ENCODE peak calls at places on chromosomes 7 and 10, in six cellular contexts. One of them, this sample, is unnamed.

GRCh38 chr10:30858499-30858898 is 173.2 kb downstream of the ZNF438 start:
- DNase-seq in GM23338: no peak
- DNase-seq in endodermal cell: no peak
- DNase-seq in left ventricle myocardium inferior: no peak
- DNase-seq in Panc1: no peak
- DNase-seq in NB4: peak
- DNase-seq in this sample: no peak

GRCh38 chr7:47520408-47520807 is 61.5 kb downstream of the TNS3 start:
- DNase-seq in endodermal cell: no peak
- DNase-seq in NB4: no peak
- DNase-seq in Panc1: no peak
- DNase-seq in GM23338: no peak
- DNase-seq in left ventricle myocardium inferior: peak
- DNase-seq in this sample: no peak

GRCh38 chr10:404341-404740 is 269.1 kb downstream of the ZMYND11 start:
- DNase-seq in GM23338: no peak
- DNase-seq in endodermal cell: peak
- DNase-seq in left ventricle myocardium inferior: no peak
- DNase-seq in NB4: no peak
- DNase-seq in Panc1: no peak
- DNase-seq in this sample: peak

GRCh38 chr7:79820387-79820786 is 314.2 kb upstream of the GNAI1 start:
- DNase-seq in Panc1: no peak
- DNase-seq in GM23338: peak
- DNase-seq in NB4: no peak
- DNase-seq in left ventricle myocardium inferior: peak
- DNase-seq in endodermal cell: no peak
- DNase-seq in this sample: peak

GRCh38 chr10:69906425-69906824 is 104.7 kb downstream of the COL13A1 start:
- DNase-seq in Panc1: no peak
- DNase-seq in NB4: no peak
- DNase-seq in endodermal cell: no peak
- DNase-seq in GM23338: no peak
- DNase-seq in left ventricle myocardium inferior: no peak
- DNase-seq in this sample: no peak

GRCh38 chr7:142800103-142800502 is 29.3 kb downstream of the PRSS2 start:
- DNase-seq in NB4: no peak
- DNase-seq in Panc1: no peak
- DNase-seq in left ventricle myocardium inferior: no peak
- DNase-seq in GM23338: no peak
- DNase-seq in endodermal cell: no peak
- DNase-seq in this sample: no peak

GRCh38 chr10:59362184-59362966 is at the start of gene FAM13C:
- DNase-seq in Panc1: no peak
- DNase-seq in GM23338: peak
- DNase-seq in NB4: no peak
- DNase-seq in endodermal cell: peak
- DNase-seq in left ventricle myocardium inferior: peak
- DNase-seq in this sample: no peak

GRCh38 chr7:3210531-3210930 is 90.5 kb upstream of the SDK1 start:
- DNase-seq in endodermal cell: peak
- DNase-seq in left ventricle myocardium inferior: no peak
- DNase-seq in Panc1: no peak
- DNase-seq in NB4: no peak
- DNase-seq in GM23338: peak
- DNase-seq in this sample: no peak

GRCh38 chr10:3748484-3748883 is 36.5 kb downstream of the KLF6 start:
- DNase-seq in left ventricle myocardium inferior: no peak
- DNase-seq in GM23338: no peak
- DNase-seq in endodermal cell: no peak
- DNase-seq in NB4: no peak
- DNase-seq in Panc1: no peak
- DNase-seq in this sample: no peak

GRCh38 chr10:49679480-49679893 is at the start of gene C10orf53:
- DNase-seq in left ventricle myocardium inferior: peak
- DNase-seq in Panc1: no peak
- DNase-seq in endodermal cell: peak
- DNase-seq in GM23338: peak
- DNase-seq in NB4: peak
- DNase-seq in this sample: peak

GRCh38 chr7:47941136-47941844 is 7.0 kb downstream of the PKD1L1 start:
- DNase-seq in left ventricle myocardium inferior: no peak
- DNase-seq in endodermal cell: no peak
- DNase-seq in GM23338: no peak
- DNase-seq in Panc1: no peak
- DNase-seq in NB4: no peak
- DNase-seq in this sample: peak

GRCh38 chr10:20281579-20281978 is 465.3 kb downstream of the PLXDC2 start:
- DNase-seq in NB4: no peak
- DNase-seq in Panc1: no peak
- DNase-seq in GM23338: no peak
- DNase-seq in left ventricle myocardium inferior: no peak
- DNase-seq in endodermal cell: no peak
- DNase-seq in this sample: no peak

GRCh38 chr10:62193479-62193878 is 75.2 kb downstream of the RTKN2 start:
- DNase-seq in NB4: no peak
- DNase-seq in GM23338: peak
- DNase-seq in left ventricle myocardium inferior: no peak
- DNase-seq in Panc1: no peak
- DNase-seq in endodermal cell: no peak
- DNase-seq in this sample: no peak

GRCh38 chr7:101251871-101252659 is 7.2 kb upstream of the FIS1 start:
- DNase-seq in endodermal cell: peak
- DNase-seq in Panc1: peak
- DNase-seq in GM23338: peak
- DNase-seq in NB4: peak
- DNase-seq in left ventricle myocardium inferior: peak
- DNase-seq in this sample: peak

GRCh38 chr7:66699998-66700397 is 40.5 kb upstream of the RABGEF1 start:
- DNase-seq in left ventricle myocardium inferior: peak
- DNase-seq in GM23338: no peak
- DNase-seq in endodermal cell: peak
- DNase-seq in NB4: no peak
- DNase-seq in Panc1: no peak
- DNase-seq in this sample: no peak

GRCh38 chr10:97159906-97160305 is 25.9 kb downstream of the SLIT1 start:
- DNase-seq in GM23338: no peak
- DNase-seq in NB4: no peak
- DNase-seq in endodermal cell: peak
- DNase-seq in left ventricle myocardium inferior: no peak
- DNase-seq in Panc1: no peak
- DNase-seq in this sample: no peak

GRCh38 chr7:5425507-5426225 is 2.0 kb upstream of the TNRC18 start:
- DNase-seq in Panc1: no peak
- DNase-seq in left ventricle myocardium inferior: peak
- DNase-seq in endodermal cell: peak
- DNase-seq in GM23338: peak
- DNase-seq in NB4: peak
- DNase-seq in this sample: no peak

GRCh38 chr7:69349291-69349690 is 249.0 kb upstream of the AUTS2 start:
- DNase-seq in endodermal cell: peak
- DNase-seq in GM23338: peak
- DNase-seq in left ventricle myocardium inferior: no peak
- DNase-seq in Panc1: no peak
- DNase-seq in NB4: no peak
- DNase-seq in this sample: no peak

GRCh38 chr7:42876182-42877068 is 35.4 kb downstream of the C7orf25 start:
- DNase-seq in GM23338: peak
- DNase-seq in NB4: peak
- DNase-seq in left ventricle myocardium inferior: no peak
- DNase-seq in endodermal cell: peak
- DNase-seq in Panc1: peak
- DNase-seq in this sample: peak
- TF ChIP-seq CTCF in GM23338: peak
- TF ChIP-seq CTCF in NB4: peak
- TF ChIP-seq CTCF in left ventricle myocardium inferior: peak
- TF ChIP-seq CTCF in endodermal cell: peak
- TF ChIP-seq CTCF in Panc1: peak
- TF ChIP-seq CTCF in this sample: peak

GRCh38 chr10:110286841-110287240 is 17.9 kb downstream of the SMNDC1 start:
- DNase-seq in endodermal cell: no peak
- DNase-seq in left ventricle myocardium inferior: no peak
- DNase-seq in NB4: no peak
- DNase-seq in Panc1: no peak
- DNase-seq in GM23338: no peak
- DNase-seq in this sample: no peak

GRCh38 chr10:110279062-110279986 is 25.4 kb downstream of the SMNDC1 start:
- DNase-seq in left ventricle myocardium inferior: no peak
- DNase-seq in endodermal cell: peak
- DNase-seq in GM23338: peak
- DNase-seq in Panc1: peak
- DNase-seq in NB4: peak
- DNase-seq in this sample: peak

GRCh38 chr10:110278562-110278961 is 26.2 kb downstream of the SMNDC1 start:
- DNase-seq in endodermal cell: no peak
- DNase-seq in GM23338: no peak
- DNase-seq in NB4: peak
- DNase-seq in Panc1: no peak
- DNase-seq in left ventricle myocardium inferior: no peak
- DNase-seq in this sample: no peak

GRCh38 chr10:110285501-110285900 is 19.2 kb downstream of the SMNDC1 start:
- DNase-seq in Panc1: no peak
- DNase-seq in NB4: no peak
- DNase-seq in left ventricle myocardium inferior: no peak
- DNase-seq in endodermal cell: no peak
- DNase-seq in GM23338: no peak
- DNase-seq in this sample: no peak

DNA sequence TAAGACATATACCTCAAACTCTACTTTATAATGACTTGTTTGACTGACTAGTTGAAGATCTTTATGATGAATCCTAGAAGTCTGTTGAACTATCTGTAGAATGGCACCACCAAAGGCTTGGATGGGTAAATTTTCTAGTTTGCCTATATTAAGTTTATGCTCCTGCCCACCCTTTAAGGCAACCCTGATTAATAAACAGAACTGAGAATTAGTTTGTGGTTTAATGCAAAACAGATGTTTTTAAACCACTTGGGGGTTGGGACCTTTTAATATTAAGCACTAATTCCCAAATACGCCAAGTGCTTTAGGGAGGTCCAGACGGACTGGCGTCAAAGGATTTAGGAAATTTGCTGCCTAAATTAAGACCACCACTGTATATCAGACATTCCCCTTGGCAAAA is 20.5 kb downstream of the SMNDC1 start:
- DNase-seq in endodermal cell: no peak
- DNase-seq in NB4: no peak
- DNase-seq in Panc1: no peak
- DNase-seq in left ventricle myocardium inferior: no peak
- DNase-seq in GM23338: no peak
- DNase-seq in this sample: no peak
- H3K4me3 ChIP-seq in endodermal cell: no peak
- H3K4me3 ChIP-seq in NB4: no peak
- H3K4me3 ChIP-seq in Panc1: no peak
- H3K4me3 ChIP-seq in left ventricle myocardium inferior: no peak
- H3K4me3 ChIP-seq in GM23338: no peak
- H3K4me3 ChIP-seq in this sample: no peak

DNA sequence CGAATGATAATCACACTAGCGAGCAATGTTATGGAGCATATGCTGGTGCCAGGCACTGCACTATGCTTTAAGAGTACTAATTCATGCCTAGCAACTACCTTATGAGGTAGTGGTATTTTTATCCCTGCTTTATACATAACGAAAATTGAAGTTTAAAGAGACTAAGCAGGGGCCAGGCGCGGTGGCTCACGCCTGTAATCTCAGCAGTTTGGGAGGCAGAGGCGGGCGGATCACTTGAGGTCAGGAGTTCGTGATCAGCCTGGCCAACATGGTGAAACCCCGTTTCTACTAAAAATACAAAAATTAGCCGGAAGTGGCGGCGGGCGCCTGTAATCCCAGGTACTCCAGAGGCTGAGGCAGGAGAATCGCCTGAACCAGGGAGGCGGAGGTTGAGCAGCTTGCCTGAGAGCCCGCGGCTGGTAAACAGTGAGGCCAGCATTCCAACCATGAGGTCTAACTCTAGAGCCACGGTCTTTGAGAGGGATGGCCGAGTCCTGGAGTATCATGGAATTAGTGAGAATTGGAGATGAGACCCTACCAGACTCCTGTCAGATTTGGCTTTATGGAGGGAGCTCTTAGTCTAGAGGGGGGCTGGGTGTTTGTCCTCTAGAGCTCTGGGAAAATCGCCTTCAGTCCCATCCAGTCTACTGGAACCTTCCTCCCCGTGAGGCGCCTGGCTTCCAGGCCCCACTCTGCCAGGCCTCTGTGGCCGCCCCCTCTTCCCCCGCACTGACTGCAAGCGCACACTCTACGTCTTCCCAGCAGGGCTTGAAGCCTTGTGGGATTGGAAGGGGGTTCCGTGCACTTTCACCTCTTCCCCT is 11.6 kb downstream of the TLX1 start:
- DNase-seq in NB4: no peak
- DNase-seq in endodermal cell: no peak
- DNase-seq in GM23338: no peak
- DNase-seq in left ventricle myocardium inferior: no peak
- DNase-seq in Panc1: no peak
- DNase-seq in this sample: no peak
- TF ChIP-seq CTCF in NB4: no peak
- TF ChIP-seq CTCF in endodermal cell: no peak
- TF ChIP-seq CTCF in GM23338: no peak
- TF ChIP-seq CTCF in left ventricle myocardium inferior: no peak
- TF ChIP-seq CTCF in Panc1: no peak
- TF ChIP-seq CTCF in this sample: no peak

GRCh38 chr7:71132521-71133231 is 732 bp downstream of the GALNT17 start:
- DNase-seq in left ventricle myocardium inferior: peak
- DNase-seq in NB4: no peak
- DNase-seq in GM23338: peak
- DNase-seq in Panc1: no peak
- DNase-seq in endodermal cell: peak
- DNase-seq in this sample: no peak

GRCh38 chr7:71130280-71130679 is 1.7 kb upstream of the GALNT17 start:
- DNase-seq in GM23338: no peak
- DNase-seq in endodermal cell: no peak
- DNase-seq in left ventricle myocardium inferior: no peak
- DNase-seq in NB4: no peak
- DNase-seq in Panc1: no peak
- DNase-seq in this sample: no peak

GRCh38 chr7:71131753-71132520 is at the start of gene GALNT17:
- DNase-seq in Panc1: no peak
- DNase-seq in left ventricle myocardium inferior: peak
- DNase-seq in GM23338: peak
- DNase-seq in NB4: no peak
- DNase-seq in endodermal cell: no peak
- DNase-seq in this sample: no peak

GRCh38 chr7:71133232-71133622 is 1.3 kb downstream of the GALNT17 start:
- DNase-seq in Panc1: no peak
- DNase-seq in NB4: no peak
- DNase-seq in endodermal cell: peak
- DNase-seq in left ventricle myocardium inferior: no peak
- DNase-seq in GM23338: peak
- DNase-seq in this sample: no peak

DNA sequence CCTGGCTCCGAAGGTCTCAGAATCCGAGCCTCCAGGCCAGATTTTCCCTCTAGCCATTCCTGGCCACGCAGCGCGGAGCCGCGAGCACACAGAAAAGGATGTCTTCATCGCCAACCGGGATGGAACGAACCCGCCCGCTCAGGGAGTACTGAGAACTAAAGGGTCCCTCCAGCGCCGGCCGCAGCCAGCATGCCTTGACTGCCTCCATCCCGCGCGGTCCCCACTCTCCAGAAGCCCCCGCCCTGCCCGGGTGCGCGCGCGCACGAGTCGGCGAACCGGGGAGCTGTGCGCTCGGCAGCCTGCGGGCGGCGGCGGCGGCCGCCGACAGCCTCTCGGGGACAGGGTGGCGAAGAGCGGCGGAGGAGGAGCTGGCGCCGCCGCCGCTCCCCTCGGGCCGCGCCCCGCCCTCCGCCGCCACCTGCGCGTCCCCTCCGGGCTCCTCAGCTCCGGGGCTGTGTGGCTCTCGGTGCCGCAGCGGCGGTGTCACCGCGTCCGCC is 640 bp upstream of the GALNT17 start:
- DNase-seq in NB4: no peak
- DNase-seq in endodermal cell: peak
- DNase-seq in left ventricle myocardium inferior: peak
- DNase-seq in GM23338: peak
- DNase-seq in Panc1: no peak
- DNase-seq in this sample: no peak
- H3K4me3 ChIP-seq in NB4: no peak
- H3K4me3 ChIP-seq in endodermal cell: peak
- H3K4me3 ChIP-seq in left ventricle myocardium inferior: peak
- H3K4me3 ChIP-seq in GM23338: peak
- H3K4me3 ChIP-seq in Panc1: no peak
- H3K4me3 ChIP-seq in this sample: no peak

This sample was measured in HFF-Myc.